ENCODE peak calls at places on chromosomes 1 and 21, in nine cellular contexts. N, T, E, B, L, I, M, P and F are unnamed samples.

GRCh38 chr1:228074954-228075730 is 7.4 kb upstream of the ARF1 start:
- DNase-seq in N (no peak), T (no peak), E (no peak), B (no peak), L (no peak), I (no peak), M (peak), P (no peak), F (no peak)

GRCh38 chr1:116498789-116499628 is 71.8 kb downstream of the CD58 start:
- DNase-seq in N (no peak), T (no peak), E (peak), B (peak), L (peak), I (no peak), M (no peak), P (peak), F (no peak)

GRCh38 chr1:159014003-159014571 is 4.4 kb downstream of the IFI16 start:
- DNase-seq in N (no peak), T (no peak), E (no peak), B (no peak), L (no peak), I (no peak), M (no peak), P (no peak), F (no peak)

GRCh38 chr1:67883069-67883468 is 49.8 kb upstream of the GNG12 start:
- DNase-seq in N (no peak), T (no peak), E (peak), B (peak), L (no peak), I (no peak), M (no peak), P (no peak), F (peak)

GRCh38 chr1:147509786-147510360 is 31.4 kb upstream of the BCL9 start:
- DNase-seq in N (no peak), T (no peak), E (no peak), B (peak), L (peak), I (no peak), M (no peak), P (no peak), F (no peak)

GRCh38 chr1:202235856-202236837 is 42.5 kb downstream of the LGR6 start:
- DNase-seq in N (peak), T (peak), E (peak), B (peak), L (peak), I (peak), M (peak), P (peak), F (peak)

GRCh38 chr21:44521301-44521927 is 18.6 kb downstream of the KRTAP10-1 start:
- DNase-seq in N (no peak), T (no peak), E (no peak), B (no peak), L (no peak), I (no peak), M (peak), P (peak), F (no peak)

GRCh38 chr1:51930329-51930728 is 51.8 kb upstream of the NRDC start:
- DNase-seq in N (no peak), T (no peak), E (no peak), B (no peak), L (no peak), I (no peak), M (no peak), P (no peak), F (no peak)

GRCh38 chr21:45542242-45542666 is at the start of gene SLC19A1:
- DNase-seq in N (no peak), T (no peak), E (no peak), B (peak), L (peak), I (peak), M (peak), P (peak), F (no peak)

GRCh38 chr1:84073266-84073665 is 70.8 kb upstream of the PRKACB start:
- DNase-seq in N (no peak), T (no peak), E (peak), B (peak), L (no peak), I (no peak), M (no peak), P (no peak), F (peak)

GRCh38 chr1:90613371-90613770 is 103.7 kb downstream of the BARHL2 start:
- DNase-seq in N (no peak), T (no peak), E (no peak), B (no peak), L (no peak), I (no peak), M (no peak), P (no peak), F (no peak)

GRCh38 chr1:186440584-186440983 is 20.3 kb downstream of the PDC start:
- DNase-seq in N (no peak), T (no peak), E (no peak), B (no peak), L (no peak), I (no peak), M (no peak), P (no peak), F (no peak)

GRCh38 chr1:84571150-84571535 is 3.1 kb downstream of the CTBS start:
- DNase-seq in N (no peak), T (no peak), E (peak), B (peak), L (no peak), I (no peak), M (no peak), P (no peak), F (no peak)

DNA sequence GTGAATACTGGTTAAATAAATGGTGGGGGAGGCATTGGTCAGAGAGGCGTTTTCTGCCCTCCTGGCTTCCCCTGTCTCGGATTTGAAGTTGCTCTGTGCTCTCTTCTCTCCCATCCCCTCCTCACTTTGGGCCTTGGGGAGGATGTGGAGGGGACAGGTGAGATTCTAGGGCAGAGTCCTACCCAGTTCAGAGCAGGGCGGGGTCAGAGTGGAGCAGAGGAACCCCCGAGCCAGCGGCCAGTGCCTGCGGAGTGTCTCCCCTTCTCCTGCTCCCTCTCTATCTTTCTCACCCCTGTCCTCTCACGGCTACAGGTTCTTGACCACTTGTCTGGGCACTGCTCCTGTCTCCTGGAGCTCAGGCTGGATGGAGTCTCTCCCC is 8.1 kb downstream of the KNCN start:
- DNase-seq in N (no peak), T (no peak), E (no peak), B (no peak), L (no peak), I (no peak), M (no peak), P (no peak), F (no peak)
- H3K4me3 ChIP-seq in N (no peak), T (no peak), E (no peak), B (no peak), L (no peak), I (no peak), M (no peak), P (no peak), F (no peak)

DNA sequence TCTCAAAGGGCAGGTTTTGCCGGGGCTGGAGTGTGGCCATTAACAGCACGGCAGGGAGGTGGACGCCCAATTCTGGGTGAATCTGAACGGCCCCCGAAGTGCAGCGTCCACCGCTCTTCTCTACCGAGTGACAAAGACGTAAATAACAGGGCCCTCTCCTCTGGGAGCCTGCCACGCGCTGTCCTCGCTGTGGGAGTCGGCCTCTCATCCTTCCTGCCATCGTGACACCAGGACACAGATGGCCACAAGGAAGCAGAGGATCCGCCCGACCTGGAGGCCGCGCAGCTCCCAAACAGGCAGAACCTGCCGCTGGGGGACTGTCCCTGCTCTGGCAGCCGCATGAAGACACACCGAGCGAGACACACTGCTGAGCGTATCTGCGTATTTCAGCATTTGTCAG is 12.1 kb upstream of the CDK11B start:
- DNase-seq in N (no peak), T (no peak), E (no peak), B (no peak), L (no peak), I (no peak), M (no peak), P (no peak), F (no peak)
- H3K4me3 ChIP-seq in N (no peak), T (no peak), E (no peak), B (no peak), L (no peak), I (no peak), M (no peak), P (no peak), F (no peak)

GRCh38 chr1:161068306-161069200 is 1.1 kb downstream of the ARHGAP30 start:
- DNase-seq in N (no peak), T (no peak), E (no peak), B (no peak), L (no peak), I (peak), M (no peak), P (peak), F (no peak)
- H3K4me3 ChIP-seq in N (no peak), T (peak), E (no peak), B (no peak), L (no peak), I (peak), M (no peak), P (peak), F (no peak)

GRCh38 chr1:230126529-230127104 is 59.6 kb downstream of the GALNT2 start:
- DNase-seq in N (no peak), T (no peak), E (no peak), B (no peak), L (no peak), I (no peak), M (no peak), P (no peak), F (no peak)
- H3K4me3 ChIP-seq in N (no peak), T (no peak), E (no peak), B (no peak), L (no peak), I (no peak), M (no peak), P (no peak), F (no peak)

DNA sequence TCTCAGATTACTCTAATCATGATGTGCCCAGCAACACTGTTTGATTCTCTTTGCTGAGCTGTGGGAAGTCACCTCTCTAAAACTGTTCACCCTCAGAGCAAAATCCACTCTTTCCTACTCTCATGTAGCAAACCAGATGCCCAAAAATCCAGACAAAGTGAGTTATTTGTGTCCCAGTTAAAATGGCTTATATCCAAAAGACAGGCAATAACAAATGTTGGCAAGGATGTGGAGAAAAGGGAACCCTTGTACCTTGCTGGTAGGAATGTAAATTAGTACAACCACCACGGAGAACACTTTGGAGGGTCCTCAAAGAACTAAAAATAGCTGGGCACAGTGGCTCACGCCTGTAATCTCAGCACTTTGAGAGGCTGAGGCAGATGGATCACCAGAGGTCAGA is 384.0 kb downstream of the HHIPL2 start:
- DNase-seq in N (no peak), T (no peak), E (no peak), B (no peak), L (no peak), I (no peak), M (no peak), P (no peak), F (no peak)
- H3K4me3 ChIP-seq in N (no peak), T (no peak), E (no peak), B (no peak), L (no peak), I (no peak), M (no peak), P (no peak), F (no peak)